ENCODE peak calls at places on chromosomes 6 and 20, in ten cellular contexts. R is prostate gland, Z is upper lobe of left lung, T is spleen, F is K562, Y is Panc1, W is GM12878, K is SK-N-SH, E is suprapubic skin, L is esophagus muscularis mucosa. O is an unnamed sample.

GRCh38 chr20:44597516-44597915 is 15.1 kb downstream of the PKIG start:
- DNase-seq in R (no peak), Z (peak; percentile 18), T (no peak), F (no peak), Y (no peak), W (no peak), K (no peak), E (no peak), L (no peak), O (no peak)

GRCh38 chr6:69865126-69865525 is 1.2 kb upstream of the COL19A1 start:
- DNase-seq in R (no peak), Z (no peak), T (no peak), F (no peak), Y (no peak), W (no peak), K (no peak), E (no peak), L (no peak), O (no peak)

GRCh38 chr6:141874930-141875602 is 257.7 kb upstream of the GJE1 start:
- DNase-seq in R (no peak), Z (no peak), T (no peak), F (no peak), Y (peak; percentile 18), W (no peak), K (no peak), E (no peak), L (no peak), O (no peak)

GRCh38 chr6:170087946-170088348 is 202.9 kb downstream of the DLL1 start:
- DNase-seq in R (no peak), Z (peak; percentile 36), T (peak; percentile 93), F (no peak), Y (no peak), W (peak; percentile 23), K (no peak), E (peak; percentile 79), L (no peak), O (peak; percentile 37)

GRCh38 chr6:34243901-34244884 is 4.6 kb downstream of the SMIM29 start:
- DNase-seq in R (no peak), Z (peak; percentile 80), T (peak; percentile 81), F (peak; percentile 85), Y (no peak), W (no peak), K (peak; percentile 53), E (no peak), L (no peak), O (no peak)

GRCh38 chr6:35209622-35210289 is 4.0 kb upstream of the SCUBE3 start:
- DNase-seq in R (no peak), Z (no peak), T (no peak), F (no peak), Y (no peak), W (no peak), K (no peak), E (no peak), L (no peak), O (no peak)

GRCh38 chr20:38321959-38322598 is 18.1 kb downstream of the BPI start:
- DNase-seq in R (peak; percentile 34), Z (peak; percentile 26), T (no peak), F (peak; percentile 62), Y (no peak), W (no peak), K (peak; percentile 73), E (no peak), L (no peak), O (peak; percentile 49)

GRCh38 chr6:79600313-79601019 is 30.7 kb upstream of the SH3BGRL2 start:
- DNase-seq in R (no peak), Z (no peak), T (no peak), F (no peak), Y (no peak), W (no peak), K (no peak), E (no peak), L (no peak), O (no peak)

GRCh38 chr20:22776369-22776768 is 192.0 kb upstream of the FOXA2 start:
- DNase-seq in R (no peak), Z (no peak), T (no peak), F (no peak), Y (no peak), W (no peak), K (no peak), E (no peak), L (no peak), O (no peak)
- H3K27me3 ChIP-seq in R (peaks cover 4% of the 10 kb centered on the region), Z (no peaks in the 10 kb centered on the region), T (no peaks in the 10 kb centered on the region), F (peaks cover 5% of the 10 kb centered on the region), Y (peaks cover 5% of the 10 kb centered on the region), W (no peaks in the 10 kb centered on the region), K (no peaks in the 10 kb centered on the region), E (no peaks in the 10 kb centered on the region), L (no peaks in the 10 kb centered on the region), O (no peaks in the 10 kb centered on the region)

GRCh38 chr6:52728394-52728793 is 34.9 kb downstream of the GSTA2 start:
- DNase-seq in R (peak; percentile 23), Z (no peak), T (no peak), F (no peak), Y (no peak), W (no peak), K (no peak), E (no peak), L (no peak), O (no peak)

GRCh38 chr6:52729594-52729993 is 33.7 kb downstream of the GSTA2 start:
- DNase-seq in R (no peak), Z (no peak), T (no peak), F (no peak), Y (no peak), W (no peak), K (no peak), E (no peak), L (no peak), O (no peak)

GRCh38 chr6:52726193-52726542 is 37.1 kb downstream of the GSTA2 start:
- DNase-seq in R (no peak), Z (no peak), T (no peak), F (no peak), Y (no peak), W (no peak), K (no peak), E (no peak), L (no peak), O (no peak)

GRCh38 chr6:52726741-52727535 is 36.3 kb downstream of the GSTA2 start:
- DNase-seq in R (no peak), Z (no peak), T (no peak), F (no peak), Y (no peak), W (no peak), K (no peak), E (no peak), L (no peak), O (no peak)

GRCh38 chr6:52727908-52728307 is 35.4 kb downstream of the GSTA2 start:
- DNase-seq in R (no peak), Z (no peak), T (no peak), F (no peak), Y (no peak), W (no peak), K (no peak), E (no peak), L (no peak), O (no peak)
- H3K4me1 ChIP-seq in R (peaks cover 5% of the 10 kb centered on the region), Z (no peaks in the 10 kb centered on the region), T (no peaks in the 10 kb centered on the region), F (peaks cover 14% of the 10 kb centered on the region), Y (no peaks in the 10 kb centered on the region), W (peaks cover 5% of the 10 kb centered on the region), K (no peaks in the 10 kb centered on the region), E (peaks cover 6% of the 10 kb centered on the region), L (no peaks in the 10 kb centered on the region), O (no peaks in the 10 kb centered on the region)

GRCh38 chr20:53608071-53608455 is 14.4 kb upstream of the ZNF217 start:
- DNase-seq in R (no peak), Z (no peak), T (peak; percentile 80), F (no peak), Y (no peak), W (no peak), K (no peak), E (no peak), L (no peak), O (no peak)

GRCh38 chr20:53609501-53610445 is 16.1 kb upstream of the ZNF217 start:
- DNase-seq in R (no peak), Z (peak; percentile 51), T (peak; percentile 90), F (peak; percentile 51), Y (peak; percentile 97), W (no peak), K (no peak), E (no peak), L (no peak), O (no peak)

GRCh38 chr20:53608456-53609413 is 15.1 kb upstream of the ZNF217 start:
- DNase-seq in R (peak; percentile 64), Z (peak; percentile 33), T (peak; percentile 81), F (peak; percentile 84), Y (no peak), W (no peak), K (no peak), E (no peak), L (no peak), O (no peak)

GRCh38 chr20:53602661-53603060 is 9.0 kb upstream of the ZNF217 start:
- DNase-seq in R (no peak), Z (no peak), T (no peak), F (no peak), Y (no peak), W (no peak), K (no peak), E (no peak), L (no peak), O (no peak)

DNA sequence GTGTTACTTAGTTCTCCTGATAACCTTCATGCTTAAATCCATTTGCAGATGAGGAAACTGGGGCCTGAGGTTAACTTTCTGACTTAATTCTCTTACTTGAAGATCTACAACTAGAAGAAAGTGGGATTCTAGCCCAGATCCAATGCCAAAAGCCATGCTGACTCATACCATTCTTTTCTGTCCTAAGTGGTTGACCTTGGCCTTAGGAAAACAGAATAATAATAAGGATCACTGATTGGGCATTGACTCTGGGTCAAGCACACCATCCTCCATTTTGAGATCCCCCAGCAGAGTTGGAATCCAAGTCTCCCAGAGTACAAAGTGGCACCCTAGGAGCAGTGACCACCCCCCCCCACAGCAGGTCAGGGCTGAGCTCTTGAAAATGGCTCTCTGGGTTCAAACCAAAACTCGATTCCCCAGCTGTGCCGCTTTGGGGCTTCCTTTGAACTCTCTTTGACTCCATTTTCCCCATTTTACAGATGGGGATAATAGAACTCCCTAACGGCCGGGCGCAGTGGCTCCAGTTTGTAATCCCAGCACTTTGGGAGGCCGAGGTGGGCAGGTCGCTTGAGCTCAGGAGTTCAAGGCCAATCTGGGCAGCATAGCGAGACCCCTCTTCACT is 12.8 kb upstream of the ZNF217 start:
- DNase-seq in R (no peak), Z (no peak), T (no peak), F (peak; percentile 8), Y (no peak), W (no peak), K (no peak), E (no peak), L (no peak), O (peak; percentile 20)
- TF ChIP-seq POLR2AphosphoS5 in R (no peak), Z (no peak), T (no peak), F (no peak), Y (no peak), W (no peak), K (no peak), E (no peak), L (no peak), O (no peak)

GRCh38 chr6:132526461-132526860 is 11.6 kb upstream of the TAAR9 start:
- DNase-seq in R (no peak), Z (no peak), T (no peak), F (no peak), Y (no peak), W (no peak), K (no peak), E (no peak), L (no peak), O (no peak)

GRCh38 chr6:132524639-132525038 is 11.7 kb upstream of the STX7 start:
- DNase-seq in R (no peak), Z (no peak), T (no peak), F (no peak), Y (no peak), W (no peak), K (no peak), E (no peak), L (no peak), O (no peak)

GRCh38 chr6:132530293-132530974 is 7.6 kb upstream of the TAAR9 start:
- DNase-seq in R (peak; percentile 34), Z (peak; percentile 47), T (no peak), F (peak; percentile 57), Y (peak; percentile 32), W (peak; percentile 21), K (peak; percentile 28), E (no peak), L (no peak), O (no peak)

GRCh38 chr6:132525866-132526265 is 12.2 kb upstream of the TAAR9 start:
- DNase-seq in R (no peak), Z (no peak), T (no peak), F (no peak), Y (no peak), W (no peak), K (no peak), E (no peak), L (no peak), O (no peak)

GRCh38 chr6:132527791-132528190 is 10.3 kb upstream of the TAAR9 start:
- DNase-seq in R (no peak), Z (no peak), T (no peak), F (no peak), Y (peak; percentile 12), W (no peak), K (no peak), E (no peak), L (no peak), O (no peak)
- H3K27me3 ChIP-seq in R (no peaks in the 10 kb centered on the region), Z (no peaks in the 10 kb centered on the region), T (peaks cover 4% of the 10 kb centered on the region), F (peaks cover 9% of the 10 kb centered on the region), Y (peaks cover 5% of the 10 kb centered on the region), W (no peaks in the 10 kb centered on the region), K (peaks cover 22% of the 10 kb centered on the region), E (no peaks in the 10 kb centered on the region), L (no peaks in the 10 kb centered on the region), O (no peaks in the 10 kb centered on the region)